ENCODE peak calls at places on chromosome 5, in seven cellular contexts. D is cardiac muscle cell, V is Caco-2, E is chondrocyte, J is psoas muscle, U is kidney, R is BJ. G is an unnamed sample.

GRCh38 chr5:142590451-142591240 is 95.2 kb downstream of the FGF1 start:
- DNase-seq in D (no peak), V (no peak), E (no peak), J (no peak), U (no peak), R (no peak), G (no peak)

GRCh38 chr5:157390179-157390923 is 69.7 kb upstream of the NIPAL4 start:
- DNase-seq in D (peak), V (peak), E (no peak), J (no peak), U (peak), R (peak), G (no peak)

GRCh38 chr5:29485333-29485732 is 1708.2 kb upstream of the CDH6 start:
- DNase-seq in D (no peak), V (no peak), E (no peak), J (no peak), U (no peak), R (no peak), G (no peak)

GRCh38 chr5:87885727-87886126 is 382.9 kb downstream of the TMEM161B start:
- DNase-seq in D (no peak), V (no peak), E (no peak), J (no peak), U (no peak), R (no peak), G (no peak)

GRCh38 chr5:79074641-79075040 is 5.1 kb downstream of the BHMT2 start:
- DNase-seq in D (peak), V (no peak), E (no peak), J (no peak), U (no peak), R (no peak), G (no peak)

GRCh38 chr5:132396589-132397001 is 27.1 kb downstream of the SLC22A5 start:
- DNase-seq in D (no peak), V (no peak), E (no peak), J (no peak), U (no peak), R (no peak), G (no peak)

GRCh38 chr5:125274938-125275759 is 528.7 kb upstream of the ZNF608 start:
- DNase-seq in D (no peak), V (no peak), E (no peak), J (no peak), U (no peak), R (no peak), G (no peak)

GRCh38 chr5:146947181-146947941 is 68.8 kb upstream of the PPP2R2B start:
- DNase-seq in D (peak), V (peak), E (no peak), J (no peak), U (no peak), R (no peak), G (peak)

GRCh38 chr5:168833936-168834335 is 254.8 kb upstream of the PANK3 start:
- DNase-seq in D (no peak), V (no peak), E (no peak), J (no peak), U (no peak), R (no peak), G (no peak)

GRCh38 chr5:42235241-42235640 is 188.0 kb upstream of the GHR start:
- DNase-seq in D (no peak), V (no peak), E (no peak), J (no peak), U (no peak), R (no peak), G (no peak)

GRCh38 chr5:133714161-133714915 is 102.0 kb upstream of the FSTL4 start:
- DNase-seq in D (no peak), V (no peak), E (no peak), J (no peak), U (no peak), R (no peak), G (no peak)

GRCh38 chr5:1026700-1027621 is 18.4 kb downstream of the NKD2 start:
- DNase-seq in D (no peak), V (no peak), E (no peak), J (peak), U (peak), R (no peak), G (no peak)

GRCh38 chr5:158013939-158014338 is 155.0 kb upstream of the CLINT1 start:
- DNase-seq in D (peak), V (peak), E (no peak), J (no peak), U (no peak), R (no peak), G (peak)

GRCh38 chr5:61599370-61600140 is 267.5 kb downstream of the ZSWIM6 start:
- DNase-seq in D (peak), V (no peak), E (no peak), J (no peak), U (no peak), R (peak), G (no peak)

GRCh38 chr5:151162794-151163193 is 5.2 kb upstream of the ANXA6 start:
- DNase-seq in D (no peak), V (no peak), E (no peak), J (no peak), U (no peak), R (no peak), G (no peak)

GRCh38 chr5:126054593-126055347 is 368.4 kb upstream of the GRAMD2B start:
- DNase-seq in D (no peak), V (no peak), E (no peak), J (no peak), U (no peak), R (no peak), G (no peak)

GRCh38 chr5:6708814-6709213 is 4.4 kb upstream of the TENT4A start:
- DNase-seq in D (no peak), V (no peak), E (no peak), J (peak), U (no peak), R (no peak), G (no peak)

GRCh38 chr5:139571966-139572365 is 10.8 kb downstream of the UBE2D2 start:
- DNase-seq in D (no peak), V (no peak), E (no peak), J (no peak), U (no peak), R (no peak), G (no peak)

GRCh38 chr5:84088996-84089395 is 295.7 kb downstream of the EDIL3 start:
- DNase-seq in D (peak), V (peak), E (no peak), J (no peak), U (no peak), R (no peak), G (no peak)

GRCh38 chr5:94442971-94443370 is 175.4 kb downstream of the KIAA0825 start:
- DNase-seq in D (peak), V (no peak), E (no peak), J (no peak), U (no peak), R (no peak), G (no peak)

GRCh38 chr5:1793966-1794895 is 5.4 kb downstream of the MRPL36 start:
- DNase-seq in D (peak), V (no peak), E (no peak), J (no peak), U (no peak), R (peak), G (no peak)

GRCh38 chr5:133297293-133297692 is 245.5 kb downstream of the HSPA4 start:
- DNase-seq in D (no peak), V (no peak), E (no peak), J (no peak), U (no peak), R (no peak), G (no peak)

GRCh38 chr5:64384761-64385160 is 121.1 kb upstream of the RGS7BP start:
- DNase-seq in D (peak), V (peak), E (no peak), J (no peak), U (no peak), R (no peak), G (peak)

GRCh38 chr5:173679909-173680626 is 63.6 kb upstream of the BOD1 start:
- DNase-seq in D (no peak), V (no peak), E (no peak), J (no peak), U (no peak), R (no peak), G (no peak)

GRCh38 chr5:150603491-150603890 is 37.0 kb upstream of the SYNPO start:
- DNase-seq in D (no peak), V (no peak), E (peak), J (no peak), U (peak), R (no peak), G (no peak)

GRCh38 chr5:166845044-166845443 is 1446.4 kb upstream of the WWC1 start:
- DNase-seq in D (peak), V (peak), E (no peak), J (no peak), U (no peak), R (no peak), G (no peak)

GRCh38 chr5:126998895-126999570 is 31.3 kb downstream of the MARCHF3 start:
- DNase-seq in D (no peak), V (no peak), E (no peak), J (no peak), U (no peak), R (no peak), G (no peak)

GRCh38 chr5:168365581-168366081 is 74.2 kb downstream of the WWC1 start:
- DNase-seq in D (peak), V (peak), E (no peak), J (no peak), U (peak), R (no peak), G (no peak)

GRCh38 chr5:65721050-65721774 is 697 bp downstream of the SGTB start:
- DNase-seq in D (peak), V (peak), E (no peak), J (peak), U (no peak), R (no peak), G (peak)

GRCh38 chr5:4252322-4252721 is 656.7 kb downstream of the IRX1 start:
- DNase-seq in D (no peak), V (no peak), E (no peak), J (no peak), U (no peak), R (no peak), G (no peak)

GRCh38 chr5:119049824-119050449 is 20.9 kb upstream of the DMXL1 start:
- DNase-seq in D (peak), V (no peak), E (no peak), J (no peak), U (no peak), R (no peak), G (no peak)

GRCh38 chr5:68817696-68818695 is 275.8 kb upstream of the SLC30A5 start:
- DNase-seq in D (no peak), V (no peak), E (no peak), J (no peak), U (no peak), R (no peak), G (no peak)

GRCh38 chr5:128356011-128356410 is 182.0 kb downstream of the FBN2 start:
- DNase-seq in D (no peak), V (no peak), E (no peak), J (no peak), U (no peak), R (no peak), G (no peak)

GRCh38 chr5:163867738-163868137 is 362.3 kb downstream of the MAT2B start:
- DNase-seq in D (peak), V (no peak), E (no peak), J (no peak), U (no peak), R (no peak), G (no peak)

GRCh38 chr5:174533127-174533453 is 191.3 kb upstream of the MSX2 start:
- DNase-seq in D (no peak), V (no peak), E (no peak), J (no peak), U (no peak), R (no peak), G (no peak)

GRCh38 chr5:59276886-59277514 is 616.5 kb downstream of the PDE4D start:
- DNase-seq in D (peak), V (no peak), E (no peak), J (no peak), U (no peak), R (no peak), G (no peak)

GRCh38 chr5:135053278-135053677 is 19.2 kb upstream of the PITX1 start:
- DNase-seq in D (no peak), V (no peak), E (peak), J (no peak), U (peak), R (no peak), G (no peak)

GRCh38 chr5:170362102-170362501 is 27.1 kb downstream of the KCNMB1 start:
- DNase-seq in D (no peak), V (no peak), E (no peak), J (no peak), U (no peak), R (no peak), G (no peak)

GRCh38 chr5:173592050-173592669 is 24.3 kb downstream of the BOD1 start:
- DNase-seq in D (peak), V (peak), E (no peak), J (no peak), U (no peak), R (no peak), G (no peak)

DNA sequence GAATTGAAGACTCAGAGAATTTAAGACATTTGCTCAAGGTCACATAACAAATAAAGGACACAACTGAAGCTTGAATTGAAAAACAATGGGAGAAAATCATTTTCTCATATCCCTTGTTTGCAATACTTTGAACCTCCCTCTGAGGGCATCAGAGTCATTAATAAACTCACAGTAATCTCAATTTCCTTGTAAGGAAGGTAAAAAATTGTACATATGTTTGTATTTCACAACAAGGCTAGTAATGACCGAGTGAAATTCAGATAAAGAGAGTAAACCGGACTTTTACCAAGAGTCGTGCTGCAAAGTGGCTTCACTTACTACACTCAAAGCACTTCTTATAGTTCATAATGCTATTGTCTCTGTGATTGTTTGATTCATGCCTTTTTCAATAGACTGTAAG is 665.0 kb downstream of the NR2F1-AS1 start:
- DNase-seq in D (peak), V (no peak), E (no peak), J (no peak), U (no peak), R (no peak), G (no peak)
- TF ChIP-seq CTCF in D (peak), V (no peak), E (peak), J (no peak), U (peak), R (peak), G (no peak)

DNA sequence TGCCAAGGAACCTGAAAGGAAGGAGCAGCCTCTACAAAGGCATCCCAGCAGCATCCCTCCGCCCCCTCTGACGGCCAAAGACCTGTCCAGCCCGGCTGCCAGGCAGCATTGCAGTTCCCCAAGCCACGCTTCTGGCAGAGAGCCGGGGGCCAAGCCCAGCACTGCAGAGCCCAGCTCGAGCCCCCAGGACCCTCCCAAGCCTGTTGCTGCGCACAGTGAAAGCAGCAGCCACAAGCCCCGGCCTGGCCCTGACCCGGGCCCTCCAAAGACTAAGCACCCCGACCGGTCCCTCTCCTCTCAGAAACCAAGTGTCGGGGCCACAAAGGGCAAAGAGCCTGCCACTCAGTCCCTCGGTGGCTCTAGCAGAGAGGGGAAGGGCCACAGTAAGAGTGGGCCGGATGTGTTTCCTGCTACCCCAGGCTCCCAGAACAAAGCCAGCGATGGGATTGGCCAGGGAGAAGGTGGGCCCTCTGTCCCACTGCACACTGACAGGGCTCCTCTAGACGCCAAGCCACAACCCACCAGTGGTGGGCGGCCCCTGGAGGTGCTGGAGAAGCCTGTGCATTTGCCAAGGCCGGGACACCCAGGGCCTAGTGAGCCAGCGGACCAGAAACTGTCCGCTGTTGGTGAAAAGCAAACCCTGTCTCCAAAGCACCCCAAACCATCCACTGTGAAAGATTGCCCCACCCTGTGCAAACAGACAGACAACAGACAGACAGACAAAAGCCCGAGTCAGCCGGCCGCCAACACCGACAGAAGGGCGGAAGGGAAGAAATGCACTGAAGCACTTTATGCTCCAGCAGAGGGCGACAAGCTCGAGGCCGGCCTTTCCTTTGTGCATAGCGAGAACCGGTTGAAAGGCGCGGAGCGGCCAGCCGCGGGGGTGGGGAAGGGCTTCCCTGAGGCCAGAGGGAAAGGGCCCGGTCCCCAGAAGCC is 30.8 kb downstream of the CD180 start:
- DNase-seq in D (peak), V (peak), E (no peak), J (peak), U (peak), R (no peak), G (peak)
- TF ChIP-seq CTCF in D (peak), V (peak), E (peak), J (peak), U (peak), R (peak), G (peak)

GRCh38 chr5:179762781-179763176 is 30.2 kb downstream of the MAML1 start:
- DNase-seq in D (peak), V (no peak), E (no peak), J (no peak), U (no peak), R (peak), G (no peak)

GRCh38 chr5:179759961-179760541 is 27.4 kb downstream of the MAML1 start:
- DNase-seq in D (no peak), V (no peak), E (no peak), J (no peak), U (no peak), R (no peak), G (no peak)

GRCh38 chr5:179762079-179762780 is 29.6 kb downstream of the MAML1 start:
- DNase-seq in D (no peak), V (no peak), E (no peak), J (no peak), U (no peak), R (no peak), G (no peak)

GRCh38 chr5:179755022-179755421 is 22.4 kb downstream of the MAML1 start:
- DNase-seq in D (peak), V (peak), E (no peak), J (no peak), U (no peak), R (no peak), G (no peak)

DNA sequence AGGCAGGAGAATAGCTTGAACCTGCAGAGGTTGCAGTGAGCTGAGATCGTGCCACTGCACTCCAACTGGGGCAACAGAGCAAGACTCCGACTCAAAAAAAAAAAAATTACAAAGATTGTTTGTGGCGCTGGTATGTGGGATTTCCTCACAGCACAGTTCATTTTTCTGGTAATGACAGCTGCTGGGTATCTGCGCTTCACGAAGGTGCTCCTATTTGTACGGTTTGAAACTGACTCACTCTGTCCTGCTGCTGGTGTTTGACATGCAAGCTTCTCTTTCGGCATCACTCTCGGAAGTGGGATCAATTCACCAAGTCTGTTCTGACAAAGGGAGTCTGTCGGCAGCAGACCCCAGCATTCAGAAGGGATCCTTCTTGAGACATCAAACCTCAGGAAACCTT is 26.3 kb downstream of the MAML1 start:
- DNase-seq in D (no peak), V (no peak), E (no peak), J (no peak), U (no peak), R (no peak), G (no peak)
- TF ChIP-seq CTCF in D (no peak), V (no peak), E (no peak), J (no peak), U (no peak), R (no peak), G (no peak)

DNA sequence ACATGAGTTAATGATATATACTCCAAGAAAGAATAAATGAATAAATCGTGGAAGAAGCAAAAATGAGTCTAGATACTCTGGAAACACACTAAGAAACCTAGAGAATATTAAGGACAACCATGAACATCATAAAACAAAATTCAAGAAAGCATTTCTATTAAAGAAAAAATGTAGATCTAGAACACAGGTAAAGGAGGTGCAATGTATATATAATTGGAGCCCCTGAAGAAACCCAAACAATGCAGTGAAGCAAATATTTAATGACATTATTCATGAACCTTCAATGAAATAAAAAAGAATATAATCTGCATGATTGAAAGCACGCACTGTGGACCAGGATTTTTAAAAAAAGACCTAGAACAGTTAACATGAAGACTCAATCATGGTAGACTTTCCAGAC is 150.1 kb downstream of the ATPSCKMT start:
- DNase-seq in D (no peak), V (no peak), E (no peak), J (no peak), U (no peak), R (no peak), G (no peak)
- TF ChIP-seq CTCF in D (no peak), V (no peak), E (no peak), J (no peak), U (no peak), R (no peak), G (no peak)

G was measured in glutamatergic neuron.